ENCODE peak calls at places on chromosome 3, in nine cellular contexts. L is testis; Z is SK-N-SH; N is substantia nigra; C is lower lobe of right lung; D is heart left ventricle; G is AG04450; K is CD8-positive, alpha-beta memory T cell; X is psoas muscle. B is an unnamed sample.

GRCh38 chr3:50620420-50620819 is 3.5 kb downstream of the MAPKAPK3 start:
- DNase-seq in L (no peak), Z (no peak), N (no peak), C (peak; percentile 73), D (no peak), G (no peak), K (no peak), X (peak; percentile 31), B (no peak)

GRCh38 chr3:67648229-67648628 is 6.2 kb downstream of the SUCLG2 start:
- DNase-seq in L (no peak), Z (no peak), N (no peak), C (no peak), D (no peak), G (no peak), K (no peak), X (no peak), B (peak; percentile 56)

GRCh38 chr3:151751161-151751560 is 17.4 kb downstream of the AADACL2 start:
- DNase-seq in L (no peak), Z (no peak), N (no peak), C (no peak), D (no peak), G (no peak), K (no peak), X (no peak), B (no peak)

GRCh38 chr3:129383292-129383860 is 45.1 kb downstream of the EFCAB12 start:
- DNase-seq in L (peak; percentile 59), Z (peak; percentile 83), N (no peak), C (no peak), D (peak; percentile 61), G (peak; percentile 49), K (peak; percentile 6), X (peak; percentile 38), B (peak; percentile 68)

GRCh38 chr3:142235690-142236089 is 10.3 kb upstream of the GK5 start:
- DNase-seq in L (no peak), Z (no peak), N (no peak), C (no peak), D (no peak), G (no peak), K (no peak), X (no peak), B (no peak)

GRCh38 chr3:79040701-79041100 is 727.1 kb downstream of the ROBO1 start:
- DNase-seq in L (no peak), Z (no peak), N (no peak), C (no peak), D (no peak), G (peak; percentile 23), K (no peak), X (no peak), B (no peak)

GRCh38 chr3:8741581-8742355 is 8.2 kb downstream of the CAV3 start:
- DNase-seq in L (peak; percentile 43), Z (peak; percentile 42), N (no peak), C (no peak), D (peak; percentile 45), G (peak; percentile 59), K (no peak), X (peak; percentile 36), B (no peak)

GRCh38 chr3:49386056-49386756 is 25.6 kb downstream of the RHOA start:
- DNase-seq in L (no peak), Z (no peak), N (no peak), C (no peak), D (no peak), G (no peak), K (no peak), X (no peak), B (no peak)

GRCh38 chr3:170740285-170740684 is 129.7 kb downstream of the RPL22L1 start:
- DNase-seq in L (no peak), Z (no peak), N (no peak), C (no peak), D (no peak), G (no peak), K (no peak), X (no peak), B (no peak)

GRCh38 chr3:170739410-170739809 is 130.6 kb downstream of the RPL22L1 start:
- DNase-seq in L (no peak), Z (no peak), N (no peak), C (no peak), D (no peak), G (no peak), K (no peak), X (no peak), B (no peak)

GRCh38 chr3:170738756-170739155 is 131.2 kb downstream of the RPL22L1 start:
- DNase-seq in L (no peak), Z (no peak), N (no peak), C (no peak), D (no peak), G (no peak), K (no peak), X (no peak), B (no peak)

GRCh38 chr3:170741756-170742530 is 128.1 kb downstream of the RPL22L1 start:
- DNase-seq in L (no peak), Z (no peak), N (no peak), C (no peak), D (no peak), G (no peak), K (no peak), X (no peak), B (no peak)

DNA sequence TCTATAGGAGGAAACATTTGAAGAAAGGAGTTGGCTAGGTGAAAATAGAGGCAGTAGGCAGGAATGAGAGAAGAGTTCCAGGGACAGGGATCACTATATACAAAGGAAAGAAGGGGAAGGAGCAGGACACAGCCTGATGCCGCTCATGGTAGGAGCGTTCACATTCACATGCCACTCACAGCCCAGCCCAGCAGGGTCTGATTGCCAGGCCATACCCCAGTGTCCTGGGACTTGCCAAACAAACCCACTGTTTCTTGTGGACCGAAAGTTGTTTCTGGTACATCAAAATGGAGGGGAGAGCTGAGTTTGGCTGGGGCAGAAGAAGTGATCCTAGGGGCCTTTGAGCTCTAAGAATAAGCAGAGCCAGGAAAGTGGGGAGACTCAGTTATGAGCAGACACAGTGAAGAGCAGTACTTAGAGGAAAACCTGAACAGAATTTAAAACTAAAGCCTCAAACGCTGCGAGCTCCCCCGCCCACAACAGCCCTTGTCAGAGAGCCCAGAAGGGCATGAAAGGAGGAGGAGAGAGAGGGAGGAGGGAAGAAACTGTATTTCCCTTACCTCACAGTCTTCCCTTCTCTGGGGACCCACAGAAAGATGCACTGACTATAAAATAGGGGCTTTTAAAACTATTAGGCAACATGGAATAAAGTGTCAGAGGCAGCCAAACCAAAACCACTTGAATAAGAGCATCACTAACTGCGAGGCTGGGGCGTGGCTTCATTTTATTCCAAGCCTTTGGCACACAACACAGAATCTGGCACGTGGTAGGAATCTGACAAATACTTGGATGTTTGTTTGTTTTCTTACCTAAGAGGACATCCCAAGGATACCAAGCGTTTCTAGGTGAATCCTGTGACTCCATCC is 129.0 kb downstream of the RPL22L1 start:
- DNase-seq in L (peak; percentile 72), Z (no peak), N (peak; percentile 29), C (no peak), D (no peak), G (no peak), K (no peak), X (peak; percentile 60), B (no peak)
- H3K27ac ChIP-seq in L (peak overlapping the region; percentile 81), Z (peak overlapping the region; percentile 37), N (peak overlapping the region; percentile 75), C (no peak overlapping the region), D (no peak overlapping the region), G (peak overlapping the region; percentile 78), K (no peak overlapping the region), X (peak overlapping the region; percentile 41), B (no peak overlapping the region)

DNA sequence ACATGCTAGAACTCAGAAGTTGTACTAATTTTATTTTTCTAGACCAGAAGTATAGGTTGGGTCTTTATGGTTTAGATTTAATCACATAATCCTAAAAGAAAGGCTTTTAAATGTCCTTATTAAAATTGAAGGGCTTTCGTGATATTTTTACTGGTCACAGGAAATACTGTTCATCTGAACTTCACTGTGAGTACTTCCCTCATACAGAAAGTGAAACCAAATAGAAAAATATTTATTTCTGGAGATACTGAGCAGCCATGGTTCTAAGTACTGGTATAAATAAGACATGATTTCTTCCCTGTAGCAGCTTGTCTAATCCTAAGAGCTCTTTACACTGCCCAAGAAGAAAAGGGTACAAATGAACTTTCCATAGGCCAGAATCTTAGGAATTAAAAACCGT is 2.0 kb downstream of the SNRK start:
- DNase-seq in L (no peak), Z (no peak), N (no peak), C (no peak), D (no peak), G (no peak), K (no peak), X (no peak), B (no peak)
- H3K27ac ChIP-seq in L (peak overlapping the region; percentile 60), Z (no peak overlapping the region), N (no peak overlapping the region), C (peak overlapping the region; percentile 83), D (peak overlapping the region; percentile 95), G (no peak overlapping the region), K (peak overlapping the region; percentile 82), X (peak overlapping the region; percentile 92), B (peak overlapping the region; percentile 80)

GRCh38 chr3:124998247-124998630 is 57.6 kb downstream of the HEG1 start:
- DNase-seq in L (no peak), Z (no peak), N (no peak), C (no peak), D (no peak), G (no peak), K (no peak), X (no peak), B (no peak)

GRCh38 chr3:124997303-124998246 is 58.2 kb downstream of the HEG1 start:
- DNase-seq in L (no peak), Z (peak; percentile 55), N (no peak), C (no peak), D (no peak), G (no peak), K (no peak), X (no peak), B (no peak)

GRCh38 chr3:124995460-124995994 is 60.3 kb downstream of the HEG1 start:
- DNase-seq in L (peak; percentile 65), Z (peak; percentile 73), N (peak; percentile 18), C (peak; percentile 54), D (peak; percentile 35), G (no peak), K (peak; percentile 25), X (peak; percentile 55), B (peak; percentile 68)

GRCh38 chr3:124992041-124992440 is 57.5 kb upstream of the MUC13 start:
- DNase-seq in L (no peak), Z (no peak), N (no peak), C (no peak), D (no peak), G (no peak), K (no peak), X (no peak), B (peak; percentile 85)

DNA sequence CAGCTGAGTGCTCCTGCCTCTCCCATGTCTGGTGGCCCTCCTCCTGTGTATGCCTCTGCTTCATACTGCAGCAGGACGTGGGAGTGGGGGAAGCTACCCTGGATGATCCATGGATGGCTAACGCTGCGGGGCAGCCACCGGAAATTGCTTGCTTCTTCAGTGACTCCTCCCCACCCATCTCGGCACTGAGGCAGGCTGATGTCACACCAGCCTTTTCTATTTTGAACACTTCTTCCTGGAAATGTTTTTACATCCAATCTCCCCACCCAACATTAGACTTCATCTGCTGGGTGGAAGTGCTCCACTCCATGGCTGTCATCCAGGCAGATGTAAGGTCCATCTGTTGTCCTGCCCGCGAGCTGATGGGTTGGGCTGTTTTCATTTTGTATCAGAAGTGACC is 58.9 kb upstream of the MUC13 start:
- DNase-seq in L (no peak), Z (no peak), N (no peak), C (no peak), D (peak; percentile 77), G (no peak), K (no peak), X (peak; percentile 54), B (no peak)
- H3K27ac ChIP-seq in L (no peak overlapping the region), Z (no peak overlapping the region), N (no peak overlapping the region), C (peak overlapping the region; percentile 27), D (peak overlapping the region; percentile 55), G (peak overlapping the region; percentile 21), K (no peak overlapping the region), X (peak overlapping the region; percentile 16), B (no peak overlapping the region)

GRCh38 chr3:188772886-188773285 is 398.9 kb upstream of the TPRG1 start:
- DNase-seq in L (peak; percentile 52), Z (no peak), N (no peak), C (no peak), D (no peak), G (peak; percentile 86), K (no peak), X (no peak), B (no peak)
- H3K27ac ChIP-seq in L (no peak overlapping the region), Z (peak overlapping the region; percentile 63), N (no peak overlapping the region), C (no peak overlapping the region), D (no peak overlapping the region), G (no peak overlapping the region), K (no peak overlapping the region), X (no peak overlapping the region), B (no peak overlapping the region)

B was measured in right lobe of liver.